ENCODE peak calls at places on chromosomes 13 and 19, in four cellular contexts. R, J, D and M are unnamed samples.

GRCh38 chr13:114089751-114090400 is 42.5 kb downstream of the RASA3 start:
- DNase-seq in D (no peak), R (no peak), J (no peak), M (no peak)

GRCh38 chr13:40145139-40145538 is 489.7 kb downstream of the COG6 start:
- DNase-seq in J (no peak), D (no peak), R (no peak), M (no peak)

GRCh38 chr19:2411709-2412108 is 15.7 kb downstream of the TIMM13 start:
- DNase-seq in D (no peak), J (no peak), R (no peak), M (no peak)

GRCh38 chr13:111937763-111938375 is 129.1 kb upstream of the SOX1 start:
- DNase-seq in D (no peak), R (no peak), J (no peak), M (peak)

GRCh38 chr19:18443831-18444230 is 5.9 kb upstream of the ISYNA1 start:
- DNase-seq in J (no peak), D (no peak), R (no peak), M (no peak)

GRCh38 chr19:19110410-19111137 is 27.7 kb downstream of the TMEM161A start:
- DNase-seq in D (no peak), R (no peak), J (peak), M (no peak)

GRCh38 chr13:71240906-71241305 is 626.1 kb downstream of the DACH1 start:
- DNase-seq in J (no peak), R (no peak), D (no peak), M (no peak)

GRCh38 chr13:114161644-114162532 is 17.2 kb upstream of the CFAP97D2 start:
- DNase-seq in R (no peak), D (peak), J (peak), M (no peak)

GRCh38 chr19:11481777-11482383 is 1.0 kb upstream of the ELAVL3 start:
- DNase-seq in R (peak), J (peak), D (peak), M (peak)

GRCh38 chr13:87123987-87124784 is 547.0 kb upstream of the SLITRK5 start:
- DNase-seq in J (peak), D (no peak), R (no peak), M (no peak)

GRCh38 chr19:4059931-4060620 is 6.6 kb downstream of the ZBTB7A start:
- DNase-seq in J (peak), R (peak), D (peak), M (no peak)

GRCh38 chr19:43532571-43532961 is 422 bp upstream of the ZNF575 start:
- DNase-seq in J (no peak), R (no peak), D (peak), M (no peak)

GRCh38 chr19:12723643-12724426 is at the start of gene TNPO2:
- DNase-seq in R (peak), J (peak), D (peak), M (no peak)